ENCODE peak calls at places on chromosomes 16 and 17, in ten cellular contexts. I is GM12878, S is sigmoid colon, K is K562, B is prostate gland, D is endothelial cell of umbilical vein, C is HCT116, G is vagina, M is stomach, J is spleen. H is an unnamed sample.

GRCh38 chr17:76554131-76554530 is 14.3 kb downstream of the PRCD start:
- DNase-seq in I (no peak), S (no peak), K (no peak), B (no peak), D (no peak), C (no peak), G (no peak), M (peak), J (no peak), H (no peak)

GRCh38 chr17:58117382-58117781 is 30.8 kb upstream of the OR4D1 start:
- DNase-seq in I (no peak), S (no peak), K (no peak), B (no peak), D (no peak), C (no peak), G (no peak), M (no peak), J (no peak), H (no peak)

GRCh38 chr16:11094075-11094593 is 149.8 kb downstream of the CLEC16A start:
- DNase-seq in I (peak), S (peak), K (peak), B (no peak), D (no peak), C (peak), G (no peak), M (no peak), J (no peak), H (peak)

GRCh38 chr16:57708168-57708567 is 13.6 kb downstream of the DRC7 start:
- DNase-seq in I (no peak), S (peak), K (no peak), B (no peak), D (no peak), C (no peak), G (no peak), M (no peak), J (no peak), H (no peak)

GRCh38 chr16:10325783-10326543 is 59.9 kb upstream of the ATF7IP2 start:
- DNase-seq in I (no peak), S (no peak), K (peak), B (no peak), D (no peak), C (no peak), G (no peak), M (no peak), J (no peak), H (no peak)

GRCh38 chr17:39114744-39115534 is 36.5 kb downstream of the PLXDC1 start:
- DNase-seq in I (no peak), S (peak), K (peak), B (no peak), D (no peak), C (no peak), G (no peak), M (no peak), J (no peak), H (no peak)

GRCh38 chr16:76800196-76800595 is 390.8 kb upstream of the MON1B start:
- DNase-seq in I (no peak), S (no peak), K (no peak), B (no peak), D (no peak), C (no peak), G (no peak), M (no peak), J (no peak), H (no peak)

GRCh38 chr17:82272495-82273326 is 789 bp downstream of the CSNK1D start:
- DNase-seq in I (no peak), S (no peak), K (peak), B (no peak), D (no peak), C (no peak), G (no peak), M (no peak), J (peak), H (peak)

GRCh38 chr17:57965521-57966160 is 10.4 kb upstream of the CUEDC1 start:
- DNase-seq in I (no peak), S (no peak), K (no peak), B (no peak), D (no peak), C (no peak), G (peak), M (no peak), J (no peak), H (no peak)

GRCh38 chr17:73493212-73493814 is 150.9 kb downstream of the SDK2 start:
- DNase-seq in I (no peak), S (no peak), K (no peak), B (no peak), D (no peak), C (no peak), G (no peak), M (no peak), J (peak), H (no peak)

GRCh38 chr16:2473999-2474876 is 689 bp upstream of the TBC1D24 start:
- DNase-seq in I (no peak), S (no peak), K (peak), B (no peak), D (peak), C (no peak), G (no peak), M (peak), J (peak), H (peak)

GRCh38 chr16:1766701-1767100 is 4.6 kb downstream of the NME3 start:
- DNase-seq in I (no peak), S (no peak), K (no peak), B (no peak), D (no peak), C (no peak), G (no peak), M (no peak), J (no peak), H (no peak)

GRCh38 chr16:52597772-52598483 is 51.0 kb upstream of the TOX3 start:
- DNase-seq in I (no peak), S (no peak), K (no peak), B (peak), D (no peak), C (no peak), G (no peak), M (peak), J (no peak), H (peak)

GRCh38 chr16:84177740-84178070 is 9.2 kb downstream of the TAF1C start:
- DNase-seq in I (no peak), S (no peak), K (no peak), B (no peak), D (no peak), C (no peak), G (no peak), M (no peak), J (no peak), H (no peak)

GRCh38 chr16:85755929-85756768 is 5.3 kb upstream of the C16orf74 start:
- DNase-seq in I (peak), S (no peak), K (no peak), B (no peak), D (no peak), C (no peak), G (no peak), M (no peak), J (peak), H (peak)

GRCh38 chr17:38598536-38598935 is 7.2 kb downstream of the SRCIN1 start:
- DNase-seq in I (no peak), S (no peak), K (peak), B (peak), D (peak), C (peak), G (no peak), M (peak), J (no peak), H (peak)

GRCh38 chr17:21240375-21241055 is 12.7 kb downstream of the NATD1 start:
- DNase-seq in I (no peak), S (no peak), K (no peak), B (no peak), D (no peak), C (no peak), G (no peak), M (no peak), J (no peak), H (no peak)

GRCh38 chr17:82753516-82753915 is 1.7 kb downstream of the TBCD start:
- DNase-seq in I (no peak), S (no peak), K (no peak), B (no peak), D (no peak), C (no peak), G (no peak), M (no peak), J (no peak), H (no peak)

GRCh38 chr17:6420173-6420641 is 14.7 kb downstream of the AIPL1 start:
- DNase-seq in I (no peak), S (no peak), K (peak), B (no peak), D (no peak), C (no peak), G (no peak), M (no peak), J (no peak), H (no peak)

GRCh38 chr16:56637814-56638750 is at the start of gene MT1A:
- DNase-seq in I (no peak), S (peak), K (peak), B (peak), D (peak), C (no peak), G (no peak), M (peak), J (peak), H (peak)

GRCh38 chr17:69473801-69474170 is 59.3 kb downstream of the MAP2K6 start:
- DNase-seq in I (no peak), S (no peak), K (no peak), B (no peak), D (no peak), C (no peak), G (no peak), M (no peak), J (no peak), H (no peak)

DNA sequence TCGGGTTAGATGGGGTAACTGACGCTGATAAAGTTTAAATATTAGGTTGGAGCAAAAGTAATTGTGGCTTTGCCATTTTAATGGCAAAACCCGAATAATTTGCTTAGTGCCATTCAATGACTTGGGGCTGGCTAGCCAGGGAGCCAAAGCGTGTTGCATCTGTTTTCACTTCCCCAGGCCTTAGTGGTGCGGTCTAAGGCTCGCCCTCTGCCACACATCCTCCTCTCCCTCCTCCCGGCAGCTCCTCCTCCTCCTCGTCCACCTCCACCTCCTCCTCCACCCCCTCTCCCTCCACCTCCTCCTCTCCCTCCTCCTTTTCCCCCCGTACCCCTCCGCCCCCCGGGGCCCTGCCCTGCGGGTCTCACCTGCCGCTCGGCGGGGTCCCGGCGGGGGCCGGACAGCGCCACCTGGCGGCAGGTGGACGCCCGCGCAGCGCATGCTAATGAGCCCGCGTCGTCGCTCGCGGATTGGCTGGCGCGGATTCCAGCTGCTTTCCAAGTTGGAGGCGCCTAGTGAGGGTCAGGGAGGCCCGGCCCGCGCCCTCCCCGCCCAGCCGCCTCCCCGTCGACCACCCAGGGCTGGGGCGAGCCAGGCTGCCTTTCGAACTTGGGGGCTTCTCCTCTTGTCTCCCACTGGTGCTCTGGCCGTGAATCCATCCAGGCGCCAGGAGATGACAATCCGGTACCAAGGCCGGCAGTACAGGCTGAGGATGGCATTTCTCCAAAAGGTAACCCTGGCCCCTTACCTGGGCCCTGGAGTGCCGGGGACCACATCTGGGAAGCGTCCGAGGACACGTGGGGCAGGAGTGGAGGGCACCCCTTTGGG is 36.6 kb upstream of the RGS9 start:
- DNase-seq in I (peak), S (peak), K (peak), B (peak), D (peak), C (peak), G (no peak), M (peak), J (peak), H (peak)
- TF ChIP-seq POLR2AphosphoS5 in I (no peak), S (no peak), K (no peak), B (no peak), D (peak), C (no peak), G (peak), M (no peak), J (peak), H (no peak)

DNA sequence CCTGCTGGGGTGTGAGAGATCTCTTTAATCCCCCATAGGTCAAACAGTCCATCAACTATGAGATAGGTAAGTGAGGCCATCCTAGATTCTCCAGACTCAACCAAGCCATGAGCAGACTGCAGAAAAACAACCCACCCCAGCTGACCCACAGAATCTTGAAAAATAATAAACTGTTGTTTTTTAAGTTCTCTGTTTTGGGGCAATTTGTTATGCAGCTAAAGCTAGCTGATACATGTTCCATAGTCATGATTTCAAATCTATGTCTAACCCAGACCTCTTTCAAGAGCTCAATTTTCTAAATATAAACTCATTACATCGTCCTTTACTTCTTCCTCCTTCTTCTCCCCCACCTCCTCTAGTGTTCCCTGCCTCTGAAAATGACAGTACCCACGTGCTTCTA is 10.1 kb downstream of the ERN2 start:
- DNase-seq in I (no peak), S (no peak), K (no peak), B (no peak), D (no peak), C (no peak), G (no peak), M (no peak), J (no peak), H (no peak)
- TF ChIP-seq POLR2A in I (no peak), S (no peak), K (no peak), B (no peak), D (no peak), C (no peak), G (no peak), M (no peak), J (no peak), H (no peak)

GRCh38 chr17:1376061-1376460 is 24.0 kb downstream of the YWHAE start:
- DNase-seq in I (no peak), S (no peak), K (no peak), B (no peak), D (no peak), C (no peak), G (no peak), M (no peak), J (no peak), H (no peak)

GRCh38 chr17:1374426-1375177 is 25.4 kb downstream of the YWHAE start:
- DNase-seq in I (no peak), S (no peak), K (no peak), B (no peak), D (no peak), C (no peak), G (no peak), M (no peak), J (no peak), H (no peak)

GRCh38 chr17:1373710-1374237 is 26.2 kb downstream of the YWHAE start:
- DNase-seq in I (no peak), S (no peak), K (no peak), B (no peak), D (no peak), C (no peak), G (no peak), M (no peak), J (no peak), H (no peak)

GRCh38 chr17:1377334-1377733 is 22.7 kb downstream of the YWHAE start:
- DNase-seq in I (no peak), S (no peak), K (no peak), B (no peak), D (no peak), C (no peak), G (no peak), M (no peak), J (no peak), H (no peak)

DNA sequence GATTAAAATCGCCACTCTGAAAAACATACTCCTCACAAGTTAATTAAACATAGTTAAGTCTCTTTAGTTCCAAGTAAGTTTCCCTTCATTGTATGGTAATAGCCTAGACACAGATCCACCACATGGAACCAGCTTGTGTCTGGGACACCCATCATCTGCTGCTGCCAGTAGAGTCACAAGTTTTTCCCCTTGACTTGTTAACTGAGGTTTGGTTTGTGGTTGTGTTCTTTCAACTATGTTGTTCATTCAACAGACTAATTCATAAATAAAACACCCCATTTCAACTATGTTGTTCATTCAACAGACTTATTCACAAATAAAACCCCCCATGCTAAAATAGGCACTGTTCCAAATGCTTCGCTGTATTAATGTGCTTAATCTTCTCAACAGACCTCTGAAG is 24.4 kb downstream of the YWHAE start:
- DNase-seq in I (no peak), S (no peak), K (no peak), B (no peak), D (no peak), C (no peak), G (no peak), M (no peak), J (no peak), H (no peak)
- H3K27ac ChIP-seq in I (peak), S (no peak), K (no peak), B (peak), D (no peak), C (no peak), G (peak), M (peak), J (no peak), H (peak)

GRCh38 chr17:72465191-72466024 is 344.6 kb downstream of the SOX9 start:
- DNase-seq in I (peak), S (no peak), K (no peak), B (no peak), D (no peak), C (peak), G (no peak), M (peak), J (peak), H (peak)
- TF ChIP-seq POLR2AphosphoS5 in I (peak), S (no peak), K (no peak), B (no peak), D (no peak), C (peak), G (peak), M (no peak), J (no peak), H (peak)

GRCh38 chr16:87387942-87388817 is 4.0 kb upstream of the MAP1LC3B start:
- DNase-seq in I (peak), S (peak), K (peak), B (peak), D (peak), C (peak), G (peak), M (peak), J (peak), H (peak)
- TF ChIP-seq POLR2A in I (peak), S (peak), K (peak), B (peak), D (peak), C (no peak), G (no peak), M (no peak), J (peak), H (peak)